ENCODE peak calls at places on chromosome 1, in five cellular contexts. One of them, this sample, is unnamed.

GRCh38 chr1:55081905-55082296 is 42.6 kb downstream of the PCSK9 start:
- DNase-seq in C1 segment of cervical spinal cord: no peak
- DNase-seq in cardiac muscle cell: no peak
- DNase-seq in Daoy: no peak
- DNase-seq in AG04450: no peak
- DNase-seq in this sample: no peak

GRCh38 chr1:52659356-52659755 is 26.4 kb downstream of the SHISAL2A start:
- DNase-seq in cardiac muscle cell: no peak
- DNase-seq in Daoy: no peak
- DNase-seq in AG04450: no peak
- DNase-seq in C1 segment of cervical spinal cord: no peak
- DNase-seq in this sample: no peak

GRCh38 chr1:226966683-226967082 is 26.6 kb downstream of the COQ8A start:
- DNase-seq in cardiac muscle cell: no peak
- DNase-seq in C1 segment of cervical spinal cord: no peak
- DNase-seq in Daoy: no peak
- DNase-seq in AG04450: no peak
- DNase-seq in this sample: no peak

GRCh38 chr1:154263465-154264332 is 8.7 kb upstream of the HAX1 start:
- DNase-seq in AG04450: no peak
- DNase-seq in C1 segment of cervical spinal cord: no peak
- DNase-seq in cardiac muscle cell: no peak
- DNase-seq in Daoy: no peak
- DNase-seq in this sample: no peak

GRCh38 chr1:53175302-53175913 is 21.2 kb upstream of the CPT2 start:
- DNase-seq in AG04450: no peak
- DNase-seq in C1 segment of cervical spinal cord: no peak
- DNase-seq in cardiac muscle cell: no peak
- DNase-seq in Daoy: peak
- DNase-seq in this sample: no peak

GRCh38 chr1:58324551-58324950 is 222.0 kb downstream of the OMA1 start:
- DNase-seq in Daoy: no peak
- DNase-seq in AG04450: no peak
- DNase-seq in cardiac muscle cell: no peak
- DNase-seq in C1 segment of cervical spinal cord: no peak
- DNase-seq in this sample: no peak

GRCh38 chr1:218090459-218090858 is 194.6 kb upstream of the RRP15 start:
- DNase-seq in C1 segment of cervical spinal cord: no peak
- DNase-seq in Daoy: no peak
- DNase-seq in cardiac muscle cell: no peak
- DNase-seq in AG04450: no peak
- DNase-seq in this sample: no peak

GRCh38 chr1:247487057-247487456 is 29.2 kb upstream of the OR2B11 start:
- DNase-seq in AG04450: peak
- DNase-seq in C1 segment of cervical spinal cord: no peak
- DNase-seq in cardiac muscle cell: peak
- DNase-seq in Daoy: peak
- DNase-seq in this sample: no peak

GRCh38 chr1:67687649-67688048 is 2.6 kb downstream of the GADD45A start:
- DNase-seq in Daoy: peak
- DNase-seq in cardiac muscle cell: no peak
- DNase-seq in AG04450: peak
- DNase-seq in C1 segment of cervical spinal cord: no peak
- DNase-seq in this sample: peak